ENCODE peak calls at places on chromosomes 2 and 18, in six cellular contexts. A, I, X, L, V and J are unnamed samples.

GRCh38 chr2:219252900-219253752 is at the start of gene TUBA4B:
- DNase-seq in A (peak), V (peak), L (no peak), I (peak), X (no peak), J (peak)

GRCh38 chr2:37774976-37775907 is 103.8 kb upstream of the CDC42EP3 start:
- DNase-seq in L (peak), I (no peak), V (no peak), A (no peak), X (peak), J (no peak)

GRCh38 chr18:9400197-9400596 is 65.6 kb downstream of the TWSG1 start:
- DNase-seq in X (no peak), L (no peak), V (no peak), A (no peak), I (no peak), J (no peak)

GRCh38 chr18:58080516-58080915 is 36.5 kb downstream of the NEDD4L start:
- DNase-seq in I (no peak), A (no peak), X (no peak), V (no peak), L (peak), J (no peak)

GRCh38 chr2:6784299-6784698 is 81.4 kb downstream of the CMPK2 start:
- DNase-seq in I (no peak), L (no peak), V (no peak), A (no peak), X (no peak), J (no peak)

GRCh38 chr18:71831039-71831438 is 713.1 kb downstream of the CBLN2 start:
- DNase-seq in L (no peak), I (peak), X (no peak), A (no peak), V (no peak), J (no peak)

GRCh38 chr18:50114448-50114847 is 80.5 kb downstream of the MYO5B start:
- DNase-seq in A (no peak), X (no peak), L (no peak), I (no peak), V (no peak), J (no peak)

GRCh38 chr2:223386984-223387383 is 215.2 kb downstream of the SCG2 start:
- DNase-seq in X (no peak), A (no peak), V (no peak), L (no peak), I (no peak), J (no peak)

GRCh38 chr2:159912580-159912979 is 114.6 kb upstream of the CD302 start:
- DNase-seq in V (no peak), A (no peak), L (no peak), I (no peak), X (no peak), J (no peak)

GRCh38 chr2:20346565-20347127 is 4.0 kb downstream of the PUM2 start:
- DNase-seq in A (no peak), V (no peak), I (no peak), L (no peak), X (no peak), J (no peak)

GRCh38 chr2:26922638-26923466 is 47.6 kb upstream of the MAPRE3 start:
- DNase-seq in L (peak), V (peak), X (peak), A (peak), I (peak), J (no peak)

GRCh38 chr2:74924463-74925265 is 33.8 kb upstream of the POLE4 start:
- DNase-seq in V (no peak), I (no peak), L (no peak), X (no peak), A (no peak), J (no peak)

GRCh38 chr2:31296641-31297287 is 62.8 kb downstream of the EHD3 start:
- DNase-seq in I (no peak), L (no peak), X (no peak), A (no peak), V (no peak), J (no peak)

GRCh38 chr2:3303583-3304406 is 73.8 kb downstream of the EIPR1 start:
- DNase-seq in I (peak), X (peak), V (peak), A (peak), L (peak), J (peak)

GRCh38 chr18:34651586-34652369 is 58.3 kb upstream of the DTNA start:
- DNase-seq in X (no peak), V (no peak), L (no peak), A (no peak), I (no peak), J (no peak)

GRCh38 chr2:54455584-54456525 is at the start of gene SPTBN1:
- DNase-seq in L (peak), A (peak), I (peak), X (peak), V (peak), J (peak)

GRCh38 chr2:217090024-217090473 is 230.2 kb upstream of the TNP1 start:
- DNase-seq in L (no peak), V (no peak), X (peak), A (no peak), I (no peak), J (no peak)

GRCh38 chr2:85796046-85796548 is 42.3 kb downstream of the ATOH8 start:
- DNase-seq in L (no peak), V (no peak), A (peak), I (no peak), X (no peak), J (no peak)

GRCh38 chr2:180111901-180112300 is 104.8 kb upstream of the CWC22 start:
- DNase-seq in L (no peak), X (no peak), V (no peak), A (no peak), I (no peak), J (no peak)

GRCh38 chr2:239160226-239161143 is 240.3 kb downstream of the HDAC4 start:
- DNase-seq in V (no peak), X (no peak), I (no peak), A (peak), L (no peak), J (peak)

GRCh38 chr2:164898475-164898874 is 56.9 kb downstream of the SLC38A11 start:
- DNase-seq in I (no peak), X (peak), L (peak), V (no peak), A (no peak), J (no peak)

GRCh38 chr2:236166157-236166780 is 1.9 kb downstream of the GBX2 start:
- DNase-seq in I (no peak), L (no peak), A (no peak), V (no peak), X (no peak), J (no peak)

GRCh38 chr18:22816266-22817176 is 116.6 kb upstream of the RBBP8 start:
- DNase-seq in I (no peak), L (no peak), V (no peak), A (no peak), X (no peak), J (peak)

GRCh38 chr18:61531182-61531581 is 198.0 kb downstream of the CDH20 start:
- DNase-seq in L (no peak), A (no peak), V (no peak), X (no peak), I (no peak), J (no peak)

GRCh38 chr2:69625078-69625788 is 18.3 kb downstream of the AAK1 start:
- DNase-seq in X (no peak), V (no peak), A (no peak), I (no peak), L (no peak), J (no peak)

GRCh38 chr2:109380502-109381326 is 233.1 kb downstream of the SEPTIN10 start:
- DNase-seq in I (no peak), V (peak), X (no peak), A (no peak), L (no peak), J (peak)

GRCh38 chr18:78482378-78482777 is 497.2 kb upstream of the SALL3 start:
- DNase-seq in I (no peak), A (no peak), X (no peak), V (no peak), L (no peak), J (no peak)

GRCh38 chr18:78696698-78697435 is 282.8 kb upstream of the SALL3 start:
- DNase-seq in L (no peak), V (no peak), A (no peak), X (no peak), I (no peak), J (peak)

GRCh38 chr18:13217466-13217961 is 1.0 kb upstream of the LDLRAD4 start:
- DNase-seq in V (peak), A (peak), L (peak), I (peak), X (peak), J (no peak)
- H3K4me3 ChIP-seq in V (peak), A (peak), L (peak), I (peak), X (peak), J (peak)

DNA sequence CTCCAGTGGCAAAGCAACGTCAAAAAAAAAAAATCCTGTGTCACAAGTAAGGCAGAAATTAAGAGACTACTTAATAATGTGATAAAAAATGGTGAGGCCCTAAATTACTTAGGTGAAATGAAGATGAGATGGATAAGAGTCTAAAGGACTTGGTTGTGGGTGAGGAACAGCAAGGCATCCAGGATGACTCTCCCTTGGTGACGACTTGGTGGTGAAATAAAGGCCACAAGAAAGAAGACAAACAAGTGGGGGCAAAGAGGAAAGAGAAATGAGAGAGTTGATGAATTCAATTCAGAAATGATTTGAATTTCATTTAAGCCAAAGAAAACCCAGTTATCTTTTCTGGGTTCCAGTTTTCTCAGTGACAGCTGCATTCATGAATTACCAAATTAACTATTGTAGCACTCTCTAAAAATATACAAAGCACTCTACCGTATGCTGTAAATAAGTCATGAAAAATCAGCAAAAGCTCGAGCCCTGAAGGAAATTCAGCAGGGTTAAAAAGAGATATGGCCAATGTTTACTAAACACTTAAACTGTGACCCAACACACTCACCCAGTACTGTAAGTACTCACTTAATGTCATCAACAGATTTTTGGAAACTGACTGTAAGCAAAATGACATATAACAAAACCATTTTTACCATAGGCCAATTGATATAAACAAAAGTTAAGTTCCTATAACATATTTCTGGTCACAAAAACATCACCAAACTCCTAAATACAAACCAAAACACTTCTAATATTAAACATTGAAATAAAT is 1.4 kb downstream of the METTL8 start:
- DNase-seq in I (no peak), L (no peak), X (no peak), A (no peak), V (no peak), J (no peak)
- H3K4me3 ChIP-seq in I (no peak), L (peak), X (no peak), A (no peak), V (no peak), J (peak)

GRCh38 chr2:176772816-176773215 is 439.8 kb upstream of the HNRNPA3 start:
- DNase-seq in L (no peak), X (no peak), I (no peak), V (no peak), A (no peak), J (no peak)
- H3K4me3 ChIP-seq in L (no peak), X (no peak), I (no peak), V (no peak), A (no peak), J (no peak)

GRCh38 chr2:126785236-126785635 is 113.5 kb upstream of the TEX51 start:
- DNase-seq in I (no peak), X (no peak), A (peak), L (no peak), V (no peak), J (peak)
- H3K4me3 ChIP-seq in I (no peak), X (no peak), A (no peak), L (no peak), V (no peak), J (no peak)

GRCh38 chr2:29765711-29766110 is 155.7 kb downstream of the ALK start:
- DNase-seq in X (peak), A (no peak), I (no peak), L (no peak), V (no peak), J (no peak)
- H3K4me3 ChIP-seq in X (no peak), A (no peak), I (no peak), L (no peak), V (no peak), J (no peak)

GRCh38 chr2:163716101-163716500 is 19.7 kb downstream of the FIGN start:
- DNase-seq in A (no peak), L (no peak), V (no peak), I (no peak), X (no peak), J (no peak)

GRCh38 chr2:163711244-163711643 is 24.6 kb downstream of the FIGN start:
- DNase-seq in V (no peak), A (no peak), X (no peak), I (no peak), L (no peak), J (no peak)

GRCh38 chr2:163711699-163712098 is 24.1 kb downstream of the FIGN start:
- DNase-seq in X (no peak), A (no peak), L (no peak), V (no peak), I (no peak), J (no peak)

GRCh38 chr2:163715199-163715598 is 20.6 kb downstream of the FIGN start:
- DNase-seq in L (no peak), A (no peak), V (no peak), I (no peak), X (no peak), J (no peak)

GRCh38 chr2:163713534-163714311 is 22.1 kb downstream of the FIGN start:
- DNase-seq in L (no peak), X (no peak), V (no peak), A (no peak), I (peak), J (no peak)
- H3K4me3 ChIP-seq in L (no peak), X (no peak), V (no peak), A (no peak), I (no peak), J (no peak)